ENCODE peak calls at places on chromosome 21, in eight cellular contexts. K, R, M, Z, X, I, U and S are unnamed samples.

GRCh38 chr21:15249285-15249993 is 184.6 kb upstream of the NRIP1 start:
- DNase-seq in R (no peak), Z (peak), X (peak), M (no peak), I (no peak), U (no peak), K (peak), S (no peak)

GRCh38 chr21:29305068-29305467 is 6.3 kb downstream of the BACH1 start:
- DNase-seq in X (no peak), Z (no peak), U (no peak), I (no peak), M (no peak), K (no peak), R (no peak), S (no peak)

GRCh38 chr21:22421416-22422190 is 1423.4 kb downstream of the NCAM2 start:
- DNase-seq in U (no peak), X (no peak), K (no peak), M (no peak), Z (no peak), R (no peak), I (peak), S (no peak)

GRCh38 chr21:31161157-31161556 is 122.9 kb upstream of the KRTAP19-8 start:
- DNase-seq in X (no peak), U (no peak), R (no peak), M (no peak), I (no peak), Z (peak), K (no peak), S (no peak)

GRCh38 chr21:31675960-31676359 is 16.5 kb downstream of the SOD1 start:
- DNase-seq in I (no peak), U (no peak), M (no peak), K (no peak), R (no peak), X (no peak), Z (no peak), S (no peak)

GRCh38 chr21:31336739-31337040 is 7.4 kb downstream of the TIAM1 start:
- DNase-seq in R (no peak), U (no peak), X (no peak), K (no peak), M (no peak), I (no peak), Z (no peak), S (no peak)

GRCh38 chr21:33998809-33999208 is 74.6 kb upstream of the MRPS6 start:
- DNase-seq in K (no peak), R (no peak), Z (no peak), M (no peak), U (no peak), X (no peak), I (no peak), S (no peak)

GRCh38 chr21:37829447-37829846 is 86.8 kb downstream of the KCNJ6 start:
- DNase-seq in Z (peak), K (no peak), U (peak), I (peak), X (no peak), M (no peak), R (peak), S (peak)

GRCh38 chr21:44082648-44083436 is 24.4 kb upstream of the PWP2 start:
- DNase-seq in I (no peak), X (no peak), U (no peak), K (no peak), M (no peak), Z (no peak), R (no peak), S (no peak)

GRCh38 chr21:34815831-34816700 is 147.3 kb downstream of the CLIC6 start:
- DNase-seq in U (no peak), I (no peak), X (no peak), Z (peak), K (no peak), R (no peak), M (no peak), S (no peak)

GRCh38 chr21:35211767-35212166 is 162.7 kb upstream of the RUNX1 start:
- DNase-seq in X (no peak), M (no peak), R (no peak), K (no peak), Z (peak), I (no peak), U (no peak), S (no peak)

GRCh38 chr21:35075546-35075945 is 26.4 kb upstream of the RUNX1 start:
- DNase-seq in X (peak), U (no peak), Z (peak), R (no peak), M (no peak), I (no peak), K (no peak), S (no peak)

GRCh38 chr21:32708069-32708468 is 19.7 kb downstream of the SYNJ1 start:
- DNase-seq in K (no peak), Z (no peak), I (no peak), U (no peak), M (no peak), R (no peak), X (peak), S (no peak)

GRCh38 chr21:33069994-33070811 is at the start of gene OLIG1:
- DNase-seq in X (peak), M (no peak), U (no peak), K (no peak), Z (peak), I (peak), R (peak), S (no peak)

GRCh38 chr21:23936224-23936623 is 1671.1 kb downstream of the MRPL39 start:
- DNase-seq in M (no peak), K (no peak), U (no peak), R (no peak), Z (peak), I (peak), X (peak), S (no peak)

GRCh38 chr21:16587141-16587570 is 857.4 kb downstream of the USP25 start:
- DNase-seq in R (no peak), K (peak), X (peak), I (peak), M (peak), Z (peak), U (peak), S (no peak)

GRCh38 chr21:42463861-42464515 is 32.0 kb downstream of the RSPH1 start:
- DNase-seq in M (no peak), Z (peak), I (peak), K (no peak), R (peak), U (peak), X (peak), S (peak)

GRCh38 chr21:37764696-37765095 is 151.6 kb downstream of the KCNJ6 start:
- DNase-seq in X (no peak), Z (no peak), M (no peak), I (no peak), U (no peak), K (no peak), R (no peak), S (no peak)

GRCh38 chr21:35422011-35422410 is 372.9 kb upstream of the RUNX1 start:
- DNase-seq in K (no peak), X (no peak), I (no peak), Z (no peak), R (no peak), U (no peak), M (no peak), S (no peak)

GRCh38 chr21:42747267-42747701 is 93.9 kb downstream of the PDE9A start:
- DNase-seq in U (no peak), X (no peak), R (peak), I (no peak), M (no peak), Z (no peak), K (no peak), S (no peak)

GRCh38 chr21:44427241-44428120 is 27.8 kb upstream of the LRRC3 start:
- DNase-seq in K (no peak), U (no peak), R (peak), I (no peak), Z (no peak), M (no peak), X (no peak), S (peak)

GRCh38 chr21:26833460-26833939 is 11.7 kb downstream of the ADAMTS1 start:
- DNase-seq in X (no peak), I (no peak), M (no peak), U (no peak), K (no peak), R (no peak), Z (no peak), S (no peak)

GRCh38 chr21:32794643-32795042 is 23.1 kb upstream of the PAXBP1 start:
- DNase-seq in I (no peak), K (no peak), U (no peak), Z (no peak), M (no peak), R (no peak), X (no peak), S (no peak)

GRCh38 chr21:15273244-15273643 is 208.4 kb upstream of the NRIP1 start:
- DNase-seq in X (no peak), M (no peak), U (no peak), R (no peak), K (no peak), I (no peak), Z (no peak), S (no peak)

GRCh38 chr21:32114434-32115063 is 164.3 kb downstream of the MIS18A start:
- DNase-seq in X (no peak), U (no peak), K (no peak), I (peak), M (no peak), R (no peak), Z (no peak), S (no peak)

GRCh38 chr21:34511154-34511553 is 856 bp downstream of the KCNE1 start:
- DNase-seq in M (no peak), R (no peak), K (no peak), Z (no peak), I (peak), U (no peak), X (no peak), S (no peak)

GRCh38 chr21:31724552-31724951 is 7.4 kb downstream of the SCAF4 start:
- DNase-seq in R (no peak), M (no peak), U (no peak), I (no peak), Z (no peak), K (no peak), X (no peak), S (no peak)

GRCh38 chr21:23016617-23017016 is 2018.4 kb downstream of the NCAM2 start:
- DNase-seq in Z (no peak), U (no peak), R (no peak), M (no peak), I (peak), X (peak), K (no peak), S (no peak)

GRCh38 chr21:33418686-33419085 is 15.5 kb downstream of the IFNGR2 start:
- DNase-seq in X (peak), K (peak), Z (no peak), M (peak), R (no peak), U (no peak), I (no peak), S (peak)

GRCh38 chr21:42390696-42391095 is 5.2 kb downstream of the TMPRSS3 start:
- DNase-seq in K (no peak), R (no peak), X (no peak), I (no peak), Z (no peak), U (no peak), M (no peak), S (no peak)

GRCh38 chr21:39525129-39525528 is 73.4 kb downstream of the SH3BGR start:
- DNase-seq in U (no peak), I (no peak), Z (no peak), K (no peak), R (no peak), X (no peak), M (no peak), S (no peak)

GRCh38 chr21:39525601-39526000 is 73.8 kb downstream of the SH3BGR start:
- DNase-seq in M (no peak), U (no peak), K (no peak), Z (no peak), I (no peak), X (no peak), R (no peak), S (no peak)

GRCh38 chr21:39529026-39529425 is 77.3 kb downstream of the SH3BGR start:
- DNase-seq in R (no peak), K (no peak), I (no peak), Z (no peak), X (no peak), M (no peak), U (no peak), S (no peak)

GRCh38 chr21:39527067-39527595 is 75.4 kb downstream of the SH3BGR start:
- DNase-seq in U (no peak), Z (no peak), R (no peak), I (no peak), M (no peak), K (no peak), X (no peak), S (no peak)

DNA sequence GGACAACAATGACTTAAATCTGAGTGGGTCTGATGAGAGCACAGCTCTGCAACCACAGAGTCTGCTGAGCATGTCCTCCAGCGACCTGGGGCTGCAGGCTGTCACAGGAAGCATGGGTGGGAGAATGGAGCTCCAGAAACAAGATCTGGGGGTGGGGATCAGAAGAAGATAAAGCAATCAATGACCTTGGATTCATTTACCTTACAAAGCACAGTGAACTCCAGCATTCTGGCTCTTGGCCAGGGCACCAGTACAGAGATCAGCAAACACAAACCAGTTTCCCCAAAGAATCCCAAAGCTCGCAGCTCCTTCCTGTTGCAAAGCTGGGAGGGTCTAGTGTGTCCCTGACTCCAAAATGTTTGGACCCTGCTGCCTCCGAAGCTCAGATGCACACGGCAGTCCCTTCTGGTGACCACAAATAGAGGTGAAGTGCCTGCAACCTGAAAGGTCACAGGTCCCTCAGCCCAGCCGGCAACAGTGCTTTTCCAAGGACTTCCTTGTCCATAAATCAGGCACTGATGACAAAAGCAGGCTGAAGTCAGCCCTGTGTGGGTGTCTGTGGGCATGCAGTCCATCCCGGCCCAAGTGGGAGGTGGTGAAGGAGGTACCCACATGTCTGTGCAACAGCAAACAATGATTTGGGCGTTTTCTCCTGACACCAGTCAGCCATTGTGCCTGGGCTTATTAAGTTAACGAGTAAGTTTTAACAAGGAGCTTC is 76.1 kb downstream of the SH3BGR start:
- DNase-seq in K (no peak), U (peak), Z (no peak), R (no peak), I (no peak), X (no peak), M (no peak), S (peak)
- H3K4me3 ChIP-seq in K (no peak), U (no peak), Z (no peak), R (no peak), I (no peak), X (no peak), M (no peak), S (no peak)

DNA sequence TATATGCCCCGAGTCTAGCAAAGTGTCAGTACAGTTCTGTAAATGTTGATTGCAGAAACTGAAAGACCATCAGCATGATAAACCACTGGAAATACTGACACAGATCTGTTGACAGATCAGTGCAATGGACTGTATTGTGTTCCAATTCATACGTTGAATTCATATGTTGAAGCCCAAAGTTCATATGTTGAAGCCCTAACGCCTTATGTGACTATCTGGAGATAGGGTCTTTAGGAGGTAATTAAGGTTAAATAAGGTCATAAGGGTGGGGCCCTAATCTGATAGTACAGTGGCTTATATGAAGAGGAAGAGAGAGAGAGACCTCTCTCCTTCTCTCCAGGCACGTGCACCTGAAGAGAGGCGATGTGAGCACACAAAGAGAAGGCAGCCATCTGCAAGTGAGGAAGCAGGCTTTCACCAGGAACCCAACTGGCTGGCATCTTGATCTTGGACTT is 144.7 kb downstream of the MRPL39 start:
- DNase-seq in M (no peak), K (no peak), U (no peak), R (no peak), X (peak), I (no peak), Z (no peak), S (no peak)
- TF ChIP-seq POLR2A in M (no peak), K (no peak), U (no peak), R (no peak), X (no peak), I (no peak), Z (no peak), S (no peak)

GRCh38 chr21:45972716-45973474 is 8.7 kb upstream of the COL6A1 start:
- DNase-seq in K (peak), I (no peak), U (peak), M (peak), X (peak), Z (peak), R (peak), S (peak)

GRCh38 chr21:45972353-45972715 is 9.2 kb upstream of the COL6A1 start:
- DNase-seq in K (no peak), I (no peak), X (no peak), Z (no peak), M (peak), R (peak), U (peak), S (peak)

GRCh38 chr21:45975017-45975595 is 6.5 kb upstream of the COL6A1 start:
- DNase-seq in X (no peak), U (peak), I (no peak), Z (peak), M (peak), R (peak), K (peak), S (no peak)

GRCh38 chr21:45974073-45975016 is 7.2 kb upstream of the COL6A1 start:
- DNase-seq in U (peak), Z (peak), X (peak), M (peak), I (peak), K (peak), R (peak), S (peak)

GRCh38 chr21:45973475-45974072 is 8.0 kb upstream of the COL6A1 start:
- DNase-seq in M (peak), Z (peak), U (peak), R (peak), I (peak), X (peak), K (peak), S (peak)
- H3K4me3 ChIP-seq in M (peak), Z (peak), U (peak), R (peak), I (no peak), X (peak), K (peak), S (peak)

DNA sequence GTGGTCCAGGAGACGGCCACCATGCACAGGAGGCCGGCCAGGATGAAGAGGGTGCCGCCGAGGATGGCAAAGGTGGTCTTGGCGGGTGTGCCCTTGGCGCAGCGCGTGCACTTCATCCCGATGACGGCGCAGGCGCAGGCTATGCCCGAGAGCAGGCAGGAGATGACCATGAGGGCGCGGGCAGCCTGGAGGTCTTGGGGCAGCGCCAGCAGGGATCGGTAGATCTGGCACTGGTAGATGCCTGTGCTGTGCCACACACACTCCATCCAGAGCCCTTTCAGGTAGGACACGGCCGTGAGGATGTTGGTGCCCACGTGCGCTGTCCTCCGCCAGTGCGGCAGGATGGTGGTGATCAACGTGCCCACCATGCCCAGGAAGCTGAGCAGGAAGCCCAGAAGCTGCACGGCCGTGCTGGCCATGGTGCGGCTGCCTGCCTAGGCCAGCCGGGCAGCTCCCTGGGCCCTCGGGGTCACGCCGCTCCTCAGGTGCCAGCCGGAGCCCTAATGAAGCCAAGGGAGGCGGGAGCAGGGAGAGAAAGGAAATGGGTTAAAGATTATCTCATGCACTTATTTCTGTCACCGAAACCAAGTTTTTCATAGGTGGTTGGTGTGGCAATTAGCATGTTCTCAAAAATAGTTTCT is 18.5 kb downstream of the CLDN14 start:
- DNase-seq in K (no peak), I (no peak), M (no peak), R (peak), Z (no peak), X (no peak), U (no peak), S (no peak)
- TF ChIP-seq POLR2A in K (no peak), I (no peak), M (no peak), R (no peak), Z (no peak), X (no peak), U (no peak), S (no peak)

DNA sequence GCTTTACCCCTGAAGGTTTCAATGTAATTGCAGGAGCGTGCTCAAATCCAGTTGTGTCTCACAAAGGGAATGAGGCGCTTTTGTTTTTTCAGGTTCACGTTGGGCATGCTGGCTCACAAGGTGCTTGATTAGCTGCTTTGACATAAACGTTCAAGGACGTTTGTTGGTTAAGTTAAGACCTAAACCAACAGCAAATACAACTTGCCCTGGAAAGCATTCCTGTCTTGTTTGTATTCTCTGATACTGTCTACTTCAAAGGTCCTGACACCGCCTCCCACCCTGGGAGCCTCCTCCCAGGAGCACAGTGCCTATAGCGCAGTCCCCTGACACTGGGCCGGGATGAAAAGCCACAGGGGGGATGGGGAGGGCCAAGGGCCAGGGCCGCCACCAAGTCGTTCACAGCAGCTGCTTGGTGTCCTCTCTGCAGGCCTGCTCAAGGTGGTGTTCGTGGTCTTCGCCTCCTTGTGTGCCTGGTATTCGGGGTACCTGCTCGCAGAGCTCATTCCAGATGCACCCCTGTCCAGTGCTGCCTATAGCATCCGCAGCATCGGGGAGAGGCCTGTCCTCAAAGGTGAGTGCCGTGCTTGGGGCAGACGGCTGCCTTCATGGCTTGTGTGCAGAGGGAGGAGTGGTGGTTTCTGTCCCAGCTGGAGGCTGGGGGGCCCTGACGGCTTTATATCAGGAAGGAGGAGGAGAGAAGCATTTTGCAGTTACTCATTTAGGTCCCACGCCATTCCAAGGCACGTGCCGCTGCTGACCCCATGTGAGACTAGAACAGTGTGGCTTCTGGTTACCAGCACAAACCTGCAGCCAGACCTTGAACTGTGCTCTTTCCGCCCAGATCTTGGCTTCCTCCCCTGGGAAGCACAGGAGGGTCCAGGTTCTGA is 6.1 kb downstream of the FAM3B start:
- DNase-seq in Z (no peak), X (no peak), R (no peak), U (no peak), I (no peak), K (no peak), M (no peak), S (no peak)
- H3K4me3 ChIP-seq in Z (no peak), X (no peak), R (no peak), U (no peak), I (no peak), K (no peak), M (no peak), S (no peak)